ENCODE peak calls at places on chromosomes 5 and 9, in eight cellular contexts. H is AG08396; L is H7; E is activated CD4-positive, alpha-beta T cell treated with anti-CD3 and anti-CD28 coated beads, Interleukin-2, amount 50 U/mL, for 1 hour; A is HTR-8/SVneo; F is naive B cell; J is T1000; M is stimulated activated CD4-positive, alpha-beta T cell treated with anti-CD3 and anti-CD28 coated beads, TNF-alpha, amount 100 ng/mL, for 24 hours. V is an unnamed sample.

GRCh38 chr9:682633-683508 is 158.6 kb upstream of the DMRT1 start:
- DNase-seq in H (no peak), L (no peak), E (no peak), A (no peak), F (no peak), J (no peak), M (no peak), V (no peak)

GRCh38 chr5:124507688-124508087 is 238.8 kb downstream of the ZNF608 start:
- DNase-seq in H (no peak), L (no peak), E (no peak), A (no peak), F (no peak), J (no peak), M (no peak), V (no peak)

GRCh38 chr5:142474426-142474825 is 149.6 kb upstream of the SPRY4 start:
- DNase-seq in H (peak; percentile 45), L (no peak), E (no peak), A (peak; percentile 53), F (no peak), J (peak; percentile 27), M (no peak), V (no peak)

GRCh38 chr9:127583605-127584053 is 28.4 kb upstream of the STXBP1 start:
- DNase-seq in H (no peak), L (no peak), E (no peak), A (no peak), F (no peak), J (no peak), M (no peak), V (no peak)

GRCh38 chr5:155906046-155906445 is 420.9 kb upstream of the SGCD start:
- DNase-seq in H (no peak), L (no peak), E (no peak), A (no peak), F (no peak), J (no peak), M (no peak), V (no peak)

GRCh38 chr9:115276621-115277020 is 158.7 kb upstream of the TNC start:
- DNase-seq in H (no peak), L (no peak), E (no peak), A (no peak), F (no peak), J (no peak), M (no peak), V (peak; percentile 30)

GRCh38 chr5:122137702-122138101 is 8.4 kb downstream of the ZNF474 start:
- DNase-seq in H (no peak), L (no peak), E (no peak), A (no peak), F (no peak), J (no peak), M (no peak), V (no peak)

GRCh38 chr5:73176250-73176649 is 3.3 kb downstream of the TMEM174 start:
- DNase-seq in H (no peak), L (no peak), E (no peak), A (no peak), F (no peak), J (no peak), M (no peak), V (no peak)

GRCh38 chr5:150525781-150526180 is 17.9 kb downstream of the NDST1 start:
- DNase-seq in H (no peak), L (no peak), E (no peak), A (no peak), F (no peak), J (no peak), M (no peak), V (no peak)

GRCh38 chr9:22469928-22470544 is 23.4 kb downstream of the DMRTA1 start:
- DNase-seq in H (peak; percentile 27), L (no peak), E (no peak), A (peak; percentile 10), F (no peak), J (no peak), M (no peak), V (peak; percentile 35)

GRCh38 chr5:170691623-170692022 is 91.9 kb upstream of the GABRP start:
- DNase-seq in H (no peak), L (peak; percentile 71), E (no peak), A (no peak), F (no peak), J (no peak), M (no peak), V (no peak)

GRCh38 chr9:133355881-133356357 is 368 bp downstream of the SURF1 start:
- DNase-seq in H (no peak), L (peak; percentile 58), E (no peak), A (no peak), F (no peak), J (no peak), M (no peak), V (no peak)

GRCh38 chr5:134149571-134150303 is 27.0 kb downstream of the SKP1 start:
- DNase-seq in H (no peak), L (no peak), E (no peak), A (no peak), F (no peak), J (no peak), M (no peak), V (no peak)

GRCh38 chr5:2509527-2509926 is 241.9 kb downstream of the IRX2 start:
- DNase-seq in H (no peak), L (no peak), E (no peak), A (no peak), F (no peak), J (no peak), M (no peak), V (no peak)

GRCh38 chr5:25119654-25120053 is 474.9 kb upstream of the CDH10 start:
- DNase-seq in H (peak; percentile 2), L (peak; percentile 13), E (no peak), A (peak; percentile 54), F (no peak), J (no peak), M (no peak), V (no peak)

GRCh38 chr9:125911861-125912260 is 164.7 kb downstream of the PBX3 start:
- DNase-seq in H (no peak), L (no peak), E (no peak), A (no peak), F (no peak), J (no peak), M (no peak), V (peak; percentile 20)

GRCh38 chr5:95842955-95843544 is 20.5 kb upstream of the GLRX start:
- DNase-seq in H (no peak), L (no peak), E (peak; percentile 47), A (peak; percentile 77), F (peak; percentile 53), J (no peak), M (peak; percentile 43), V (peak; percentile 28)

V was measured in kidney glomerular epithelial cell.